ENCODE peak calls at places on chromosomes 5 and 9, in ten cellular contexts. F is epithelial cell of esophagus; G is fibroblast of lung; I is left colon; K is NCI-H2227 treated with DMSO at 0.1 percent for 48 hours; P is left cardiac atrium; J is NCI-H1436; U is SW480; Q is activated naive CD8-positive, alpha-beta T cell treated with anti-CD3 and anti-CD28 coated beads, Interleukin-2, amount 50 U/mL, for 24 hours; X is right cardiac atrium. A is an unnamed sample.

GRCh38 chr9:4640027-4640426 is 22.1 kb upstream of the PLPP6 start:
- DNase-seq in F (peak; percentile 25), G (no peak), I (peak; percentile 40), K (peak; percentile 50), P (no peak), J (peak; percentile 37), U (peak; percentile 33), Q (peak; percentile 54), X (no peak), A (peak; percentile 9)

GRCh38 chr5:149636861-149637246 is 55.6 kb downstream of the ARHGEF37 start:
- DNase-seq in F (peak; percentile 71), G (peak; percentile 52), I (peak; percentile 99), K (peak; percentile 44), P (peak; percentile 41), J (peak; percentile 82), U (peak; percentile 67), Q (no peak), X (no peak), A (peak; percentile 68)

GRCh38 chr5:174044855-174045254 is 651 bp upstream of the NSG2 start:
- DNase-seq in F (no peak), G (no peak), I (no peak), K (no peak), P (no peak), J (no peak), U (no peak), Q (no peak), X (no peak), A (no peak)

GRCh38 chr5:132387649-132388117 is 18.2 kb downstream of the SLC22A5 start:
- DNase-seq in F (peak; percentile 93), G (peak; percentile 100), I (peak; percentile 46), K (no peak), P (peak; percentile 65), J (no peak), U (peak; percentile 96), Q (no peak), X (peak; percentile 45), A (peak; percentile 92)

GRCh38 chr5:54581831-54582548 is 64.4 kb downstream of the SNX18 start:
- DNase-seq in F (no peak), G (no peak), I (no peak), K (no peak), P (no peak), J (no peak), U (no peak), Q (no peak), X (no peak), A (no peak)

GRCh38 chr9:127915325-127915752 is 1.5 kb downstream of the ST6GALNAC4 start:
- DNase-seq in F (no peak), G (no peak), I (peak; percentile 63), K (no peak), P (peak; percentile 47), J (no peak), U (no peak), Q (peak; percentile 55), X (peak; percentile 51), A (peak; percentile 73)

GRCh38 chr5:168601972-168602371 is 22.8 kb upstream of the PANK3 start:
- DNase-seq in F (no peak), G (no peak), I (no peak), K (no peak), P (no peak), J (no peak), U (no peak), Q (no peak), X (no peak), A (no peak)

GRCh38 chr5:102792705-102793104 is 37.6 kb downstream of the PAM start:
- DNase-seq in F (peak; percentile 35), G (peak; percentile 22), I (no peak), K (no peak), P (no peak), J (no peak), U (peak; percentile 56), Q (no peak), X (no peak), A (no peak)

GRCh38 chr5:135632806-135633205 is 54.0 kb upstream of the CXCL14 start:
- DNase-seq in F (no peak), G (no peak), I (no peak), K (peak; percentile 49), P (no peak), J (no peak), U (no peak), Q (no peak), X (no peak), A (no peak)

GRCh38 chr9:16726718-16727451 is 143.6 kb downstream of the BNC2 start:
- DNase-seq in F (peak; percentile 76), G (peak; percentile 88), I (peak; percentile 53), K (peak; percentile 64), P (peak; percentile 89), J (peak; percentile 39), U (peak; percentile 6), Q (peak; percentile 2), X (peak; percentile 88), A (peak; percentile 13)

GRCh38 chr5:43193171-43193951 is 1.3 kb downstream of the NIM1K start:
- DNase-seq in F (peak; percentile 86), G (peak; percentile 90), I (no peak), K (peak; percentile 92), P (peak; percentile 29), J (no peak), U (peak; percentile 28), Q (peak; percentile 37), X (no peak), A (no peak)

GRCh38 chr9:36485647-36486453 is 85.8 kb upstream of the RNF38 start:
- DNase-seq in F (peak; percentile 35), G (peak; percentile 16), I (peak; percentile 17), K (no peak), P (no peak), J (no peak), U (peak; percentile 20), Q (no peak), X (no peak), A (peak; percentile 22)

GRCh38 chr5:58156354-58156753 is 303.5 kb downstream of the PLK2 start:
- DNase-seq in F (peak; percentile 33), G (peak; percentile 89), I (no peak), K (no peak), P (peak; percentile 45), J (no peak), U (no peak), Q (no peak), X (peak; percentile 43), A (no peak)

GRCh38 chr9:86854898-86855523 is 92.3 kb downstream of the GAS1 start:
- DNase-seq in F (peak; percentile 48), G (peak; percentile 73), I (no peak), K (no peak), P (no peak), J (no peak), U (peak; percentile 86), Q (no peak), X (no peak), A (peak; percentile 80)

GRCh38 chr5:171790408-171790807 is 4.8 kb downstream of the SMIM23 start:
- DNase-seq in F (no peak), G (no peak), I (no peak), K (no peak), P (no peak), J (no peak), U (no peak), Q (no peak), X (no peak), A (no peak)

GRCh38 chr9:8534828-8535227 is 735.2 kb upstream of the DMAC1 start:
- DNase-seq in F (no peak), G (no peak), I (no peak), K (no peak), P (no peak), J (no peak), U (no peak), Q (no peak), X (no peak), A (no peak)

GRCh38 chr5:1278656-1279442 is 16.0 kb downstream of the TERT start:
- DNase-seq in F (no peak), G (no peak), I (no peak), K (no peak), P (no peak), J (no peak), U (no peak), Q (no peak), X (no peak), A (no peak)

GRCh38 chr5:68048529-68048928 is 167.0 kb upstream of the PIK3R1 start:
- DNase-seq in F (no peak), G (no peak), I (no peak), K (no peak), P (no peak), J (no peak), U (no peak), Q (no peak), X (no peak), A (no peak)

GRCh38 chr5:19695248-19695647 is 292.8 kb downstream of the CDH18 start:
- DNase-seq in F (no peak), G (no peak), I (no peak), K (no peak), P (no peak), J (no peak), U (no peak), Q (no peak), X (no peak), A (no peak)

GRCh38 chr9:133572821-133573361 is 36.3 kb downstream of the FAM163B start:
- DNase-seq in F (no peak), G (no peak), I (no peak), K (no peak), P (peak; percentile 77), J (no peak), U (no peak), Q (no peak), X (peak; percentile 87), A (no peak)

GRCh38 chr5:42321800-42322199 is 101.4 kb upstream of the GHR start:
- DNase-seq in F (no peak), G (no peak), I (no peak), K (no peak), P (no peak), J (no peak), U (no peak), Q (no peak), X (no peak), A (no peak)

GRCh38 chr5:140295414-140295813 is 7.5 kb downstream of the PFDN1 start:
- DNase-seq in F (peak; percentile 98), G (peak; percentile 98), I (peak; percentile 34), K (no peak), P (peak; percentile 55), J (peak; percentile 10), U (peak; percentile 33), Q (no peak), X (peak; percentile 31), A (peak; percentile 48)

GRCh38 chr5:91487420-91487819 is 104.3 kb upstream of the ARRDC3 start:
- DNase-seq in F (no peak), G (no peak), I (no peak), K (peak; percentile 2), P (no peak), J (no peak), U (no peak), Q (no peak), X (no peak), A (no peak)

GRCh38 chr9:128972956-128973355 is 25.5 kb downstream of the NUP188 start:
- DNase-seq in F (peak; percentile 78), G (peak; percentile 77), I (no peak), K (no peak), P (no peak), J (no peak), U (no peak), Q (no peak), X (no peak), A (no peak)

GRCh38 chr9:18059043-18059442 is 414.9 kb upstream of the ADAMTSL1 start:
- DNase-seq in F (no peak), G (no peak), I (no peak), K (no peak), P (no peak), J (no peak), U (no peak), Q (no peak), X (no peak), A (peak; percentile 53)

GRCh38 chr5:18314192-18314778 is 680.0 kb downstream of the TAF11L14 start:
- DNase-seq in F (peak; percentile 41), G (peak; percentile 22), I (no peak), K (no peak), P (no peak), J (no peak), U (peak; percentile 23), Q (no peak), X (no peak), A (peak; percentile 3)

GRCh38 chr9:112556497-112557085 is 70.0 kb downstream of the KIAA1958 start:
- DNase-seq in F (peak; percentile 74), G (peak; percentile 91), I (no peak), K (no peak), P (no peak), J (no peak), U (no peak), Q (no peak), X (no peak), A (peak; percentile 71)

GRCh38 chr5:122493776-122494518 is 181.9 kb downstream of the SNCAIP start:
- DNase-seq in F (no peak), G (peak; percentile 45), I (no peak), K (no peak), P (no peak), J (no peak), U (no peak), Q (no peak), X (no peak), A (peak; percentile 40)

A was measured in small intestine.